ENCODE peak calls at places on chromosomes 5 and 9, in five cellular contexts. N is AG20443; Q is GM23248; X is SK-N-DZ; Y is activated T-helper 1 cell treated with anti-CD3 and anti-CD28 coated beads, Interleukin-2, amount 50 U/mL, for 16 hours. W is an unnamed sample.

GRCh38 chr9:137241490-137242328 is 622 bp downstream of the TUBB4B start:
- DNase-seq in N (peak; percentile 88), Q (peak; percentile 89), X (no peak), Y (peak; percentile 55), W (no peak)

GRCh38 chr5:151123897-151124751 is 33.5 kb downstream of the ANXA6 start:
- DNase-seq in N (peak; percentile 27), Q (peak; percentile 45), X (no peak), Y (no peak), W (peak; percentile 65)

GRCh38 chr9:72888032-72888431 is 64.8 kb downstream of the ALDH1A1 start:
- DNase-seq in N (no peak), Q (peak; percentile 41), X (no peak), Y (no peak), W (no peak)

GRCh38 chr5:33316773-33317172 is 124.0 kb upstream of the TARS1 start:
- DNase-seq in N (no peak), Q (peak; percentile 65), X (no peak), Y (no peak), W (no peak)

GRCh38 chr5:362189-362588 is 40.7 kb downstream of the AHRR start:
- DNase-seq in N (no peak), Q (no peak), X (no peak), Y (no peak), W (no peak)

GRCh38 chr5:128263357-128263756 is 179.8 kb downstream of the SLC12A2 start:
- DNase-seq in N (no peak), Q (no peak), X (no peak), Y (no peak), W (no peak)

GRCh38 chr9:91586282-91586681 is 162.7 kb upstream of the NFIL3 start:
- DNase-seq in N (no peak), Q (no peak), X (no peak), Y (no peak), W (no peak)

GRCh38 chr5:179974946-179975712 is 67.4 kb upstream of the TBC1D9B start:
- DNase-seq in N (peak; percentile 25), Q (peak; percentile 22), X (peak; percentile 21), Y (no peak), W (peak; percentile 63)

GRCh38 chr5:83564069-83564749 is 92.7 kb downstream of the VCAN start:
- DNase-seq in N (no peak), Q (peak; percentile 58), X (peak; percentile 37), Y (no peak), W (peak; percentile 48)

GRCh38 chr9:105973811-105974407 is 279.6 kb downstream of the TMEM38B start:
- DNase-seq in N (no peak), Q (peak; percentile 18), X (no peak), Y (no peak), W (no peak)

GRCh38 chr5:125835293-125836172 is 587.7 kb upstream of the GRAMD2B start:
- DNase-seq in N (no peak), Q (peak; percentile 2), X (peak; percentile 75), Y (no peak), W (peak; percentile 72)

GRCh38 chr5:32172908-32173393 is 1.2 kb downstream of the GOLPH3 start:
- DNase-seq in N (no peak), Q (peak; percentile 28), X (no peak), Y (no peak), W (peak; percentile 60)

GRCh38 chr9:33263131-33263935 is 1.2 kb downstream of the BAG1 start:
- DNase-seq in N (peak; percentile 33), Q (peak; percentile 68), X (peak; percentile 34), Y (no peak), W (peak; percentile 33)

GRCh38 chr5:119363936-119364335 is 8.1 kb downstream of the TNFAIP8 start:
- DNase-seq in N (no peak), Q (no peak), X (no peak), Y (no peak), W (no peak)

GRCh38 chr5:66540078-66540477 is 56.1 kb upstream of the MAST4 start:
- DNase-seq in N (no peak), Q (peak; percentile 51), X (no peak), Y (no peak), W (no peak)

GRCh38 chr5:169650701-169651331 is 13.7 kb downstream of the DOCK2 start:
- DNase-seq in N (peak; percentile 45), Q (peak; percentile 79), X (no peak), Y (no peak), W (no peak)

GRCh38 chr5:175847503-175847902 is 23.9 kb upstream of the CPLX2 start:
- DNase-seq in N (peak; percentile 26), Q (peak; percentile 24), X (no peak), Y (no peak), W (no peak)

GRCh38 chr5:44266882-44267577 is 122.2 kb downstream of the FGF10 start:
- DNase-seq in N (no peak), Q (no peak), X (no peak), Y (no peak), W (no peak)

GRCh38 chr9:90124961-90125360 is 517.7 kb downstream of the DIRAS2 start:
- DNase-seq in N (no peak), Q (peak; percentile 31), X (peak; percentile 40), Y (no peak), W (no peak)

GRCh38 chr5:65611524-65611923 is 12.6 kb downstream of the TRIM23 start:
- DNase-seq in N (no peak), Q (no peak), X (no peak), Y (no peak), W (no peak)

GRCh38 chr9:114953917-114954316 is 23.5 kb upstream of the TNFSF8 start:
- DNase-seq in N (peak; percentile 91), Q (peak; percentile 93), X (no peak), Y (no peak), W (no peak)

GRCh38 chr5:68683632-68684035 is 410.2 kb upstream of the SLC30A5 start:
- DNase-seq in N (peak; percentile 92), Q (peak; percentile 96), X (no peak), Y (no peak), W (no peak)

GRCh38 chr5:143013176-143013575 is 243.0 kb downstream of the ARHGAP26 start:
- DNase-seq in N (no peak), Q (no peak), X (no peak), Y (no peak), W (no peak)

GRCh38 chr9:80866576-80867227 is 822.6 kb downstream of the TLE1 start:
- DNase-seq in N (no peak), Q (no peak), X (no peak), Y (no peak), W (no peak)

GRCh38 chr9:82170871-82171270 is 182.3 kb downstream of the SPATA31D1 start:
- DNase-seq in N (peak; percentile 40), Q (peak; percentile 23), X (no peak), Y (no peak), W (no peak)